ENCODE peak calls at places on chromosomes 2 and 18, in eight cellular contexts. B is HT1080; L is A549; I is H54; X is hepatocyte; E is globus pallidus; P is stimulated activated CD8-positive, alpha-beta memory T cell treated with anti-CD3 and anti-CD28 coated beads, Interleukin-7, amount 100 ng/mL, for 1 hour; F is progenitor cell of endocrine pancreas. R is an unnamed sample.

GRCh38 chr18:77131100-77131651 is 1.4 kb downstream of the MBP start:
- DNase-seq in X (peak), I (no peak), F (no peak), B (no peak), E (no peak), P (no peak), L (no peak), R (no peak)

GRCh38 chr2:70270323-70270722 is 12.4 kb downstream of the PCYOX1 start:
- DNase-seq in P (no peak), L (no peak), I (no peak), B (no peak), X (no peak), E (no peak), F (no peak), R (no peak)

GRCh38 chr2:148519013-148519412 is 125.5 kb upstream of the EPC2 start:
- DNase-seq in P (no peak), B (no peak), E (no peak), X (no peak), L (no peak), F (no peak), I (no peak), R (no peak)

GRCh38 chr18:39571511-39571910 is 2005.9 kb upstream of the CELF4 start:
- DNase-seq in X (peak), E (peak), L (peak), P (no peak), I (no peak), B (no peak), F (no peak), R (no peak)

GRCh38 chr2:188974184-188974583 is at the start of gene COL3A1:
- DNase-seq in X (peak), E (no peak), P (no peak), L (no peak), F (no peak), B (no peak), I (no peak), R (no peak)

GRCh38 chr18:48806551-48807261 is 144.1 kb downstream of the SMAD7 start:
- DNase-seq in F (no peak), B (peak), L (no peak), E (no peak), X (no peak), I (no peak), P (no peak), R (peak)

GRCh38 chr2:170601489-170601888 is 113.6 kb upstream of the SP5 start:
- DNase-seq in L (no peak), P (no peak), F (no peak), B (no peak), X (no peak), E (no peak), I (no peak), R (no peak)

GRCh38 chr2:199775297-199775696 is 75.7 kb downstream of the FTCDNL1 start:
- DNase-seq in I (no peak), F (no peak), P (no peak), X (no peak), L (no peak), E (no peak), B (peak), R (no peak)

GRCh38 chr2:144162652-144163051 is 357.3 kb downstream of the ZEB2 start:
- DNase-seq in P (peak), F (peak), B (no peak), X (peak), L (no peak), E (no peak), I (no peak), R (no peak)

GRCh38 chr2:169478339-169478738 is 955 bp upstream of the BBS5 start:
- DNase-seq in P (no peak), I (no peak), F (no peak), X (no peak), B (peak), L (no peak), E (no peak), R (peak)

GRCh38 chr2:85974395-85974794 is 85.6 kb upstream of the ST3GAL5 start:
- DNase-seq in I (no peak), F (no peak), P (no peak), E (no peak), B (no peak), L (no peak), X (no peak), R (no peak)

GRCh38 chr2:69238449-69239031 is 148.5 kb downstream of the GFPT1 start:
- DNase-seq in I (no peak), X (no peak), L (no peak), B (no peak), F (no peak), P (no peak), E (no peak), R (no peak)

GRCh38 chr2:236862961-236863728 is 222.5 kb upstream of the COPS8 start:
- DNase-seq in E (no peak), I (no peak), F (no peak), B (peak), P (no peak), X (no peak), L (no peak), R (peak)

GRCh38 chr18:67463829-67464228 is 52.7 kb downstream of the DSEL start:
- DNase-seq in F (no peak), L (no peak), E (peak), I (no peak), B (peak), X (peak), P (no peak), R (no peak)

GRCh38 chr2:120360307-120360855 is 14.4 kb downstream of the INHBB start:
- DNase-seq in F (no peak), B (no peak), X (no peak), I (no peak), L (no peak), P (no peak), E (no peak), R (no peak)

R was measured in Ammon's horn.